ENCODE peak calls at places on chromosomes 4 and X, in five cellular contexts. One of them, this sample, is unnamed.

GRCh38 chr4:46648088-46648744 is 258.3 kb upstream of the GABRA2 start:
- DNase-seq in lower lobe of right lung: no peak
- DNase-seq in right atrium auricular region: no peak
- DNase-seq in tibial nerve: no peak
- DNase-seq in Caco-2: peak; percentile 80
- DNase-seq in this sample: no peak

GRCh38 chr4:179145746-179146530 is 1703.7 kb upstream of the AGA start:
- DNase-seq in lower lobe of right lung: no peak
- DNase-seq in right atrium auricular region: no peak
- DNase-seq in tibial nerve: no peak
- DNase-seq in Caco-2: no peak
- DNase-seq in this sample: no peak

GRCh38 chr4:155787113-155787710 is 28.4 kb downstream of the GUCY1B1 start:
- DNase-seq in lower lobe of right lung: no peak
- DNase-seq in right atrium auricular region: no peak
- DNase-seq in tibial nerve: peak; percentile 24
- DNase-seq in Caco-2: peak; percentile 49
- DNase-seq in this sample: no peak

GRCh38 chr4:155179216-155179615 is 29.2 kb upstream of the NPY2R start:
- DNase-seq in lower lobe of right lung: no peak
- DNase-seq in right atrium auricular region: no peak
- DNase-seq in tibial nerve: no peak
- DNase-seq in Caco-2: no peak
- DNase-seq in this sample: no peak

GRCh38 chr4:37434469-37434868 is 189.9 kb downstream of the NWD2 start:
- DNase-seq in lower lobe of right lung: no peak
- DNase-seq in right atrium auricular region: no peak
- DNase-seq in tibial nerve: no peak
- DNase-seq in Caco-2: peak; percentile 33
- DNase-seq in this sample: no peak

GRCh38 chr4:108168213-108168671 is 490 bp downstream of the LEF1 start:
- DNase-seq in lower lobe of right lung: no peak
- DNase-seq in right atrium auricular region: no peak
- DNase-seq in tibial nerve: no peak
- DNase-seq in Caco-2: no peak
- DNase-seq in this sample: no peak

GRCh38 chrX:150450519-150451177 is 87.5 kb downstream of the MAMLD1 start:
- DNase-seq in lower lobe of right lung: no peak
- DNase-seq in right atrium auricular region: peak; percentile 32
- DNase-seq in tibial nerve: no peak
- DNase-seq in Caco-2: no peak
- DNase-seq in this sample: no peak

GRCh38 chr4:38177035-38177791 is 217.0 kb downstream of the PTTG2 start:
- DNase-seq in lower lobe of right lung: no peak
- DNase-seq in right atrium auricular region: peak; percentile 75
- DNase-seq in tibial nerve: no peak
- DNase-seq in Caco-2: no peak
- DNase-seq in this sample: no peak

DNA sequence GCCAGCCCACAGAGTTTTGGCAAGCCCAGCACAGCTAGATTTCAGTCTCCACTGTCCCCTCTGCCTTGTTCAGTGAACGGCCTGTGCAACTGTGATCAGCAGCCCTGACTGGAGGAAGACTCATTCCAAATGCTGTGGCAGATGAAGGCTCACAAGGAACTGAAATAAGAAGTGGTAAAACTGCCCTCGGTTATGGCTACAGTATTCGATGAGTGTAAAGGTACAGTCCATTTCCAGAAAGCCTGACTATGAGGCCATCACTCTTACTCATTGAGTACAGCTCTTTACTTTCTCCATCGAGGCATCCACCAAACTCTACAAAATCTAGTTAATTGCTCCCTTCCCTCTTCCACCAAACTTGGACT is 69.1 kb downstream of the RHOH start:
- DNase-seq in lower lobe of right lung: no peak
- DNase-seq in right atrium auricular region: no peak
- DNase-seq in tibial nerve: no peak
- DNase-seq in Caco-2: no peak
- DNase-seq in this sample: no peak
- H3K4me3 ChIP-seq in lower lobe of right lung: no peak overlapping the region
- H3K4me3 ChIP-seq in right atrium auricular region: no peak overlapping the region
- H3K4me3 ChIP-seq in tibial nerve: no peak overlapping the region
- H3K4me3 ChIP-seq in Caco-2: no peak overlapping the region
- H3K4me3 ChIP-seq in this sample: no peak overlapping the region

DNA sequence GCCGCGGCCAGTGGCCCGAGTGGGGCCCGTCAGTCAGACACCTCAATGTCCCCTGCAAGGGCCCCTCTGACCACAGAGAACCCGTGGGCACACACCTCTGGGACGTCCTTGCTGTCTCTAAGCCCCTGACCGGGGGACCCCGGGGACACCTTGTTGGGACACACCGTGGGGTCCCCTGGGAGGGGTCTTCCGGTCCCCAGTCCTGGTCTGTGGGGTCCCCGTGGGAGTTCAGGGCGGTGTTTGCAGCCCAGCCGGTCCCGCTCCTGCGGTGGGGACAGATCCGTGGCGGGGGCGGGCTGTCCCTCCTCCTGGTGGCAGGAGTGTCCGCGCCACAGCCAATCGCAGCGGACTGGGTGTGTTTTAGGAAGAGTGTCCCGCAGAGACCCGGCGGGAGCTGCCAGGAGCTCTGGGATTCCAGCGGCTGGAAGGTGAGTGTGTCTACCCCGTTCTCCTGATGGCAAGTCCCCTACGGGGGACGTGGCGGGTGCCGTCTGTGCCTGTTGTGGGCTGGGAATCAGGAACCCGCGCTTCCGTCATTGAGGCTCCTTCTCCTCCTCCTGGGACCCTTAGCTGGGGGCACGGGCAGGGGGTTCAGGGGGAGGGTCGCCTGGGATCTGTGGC is 5.1 kb upstream of the PLCXD1 start:
- DNase-seq in lower lobe of right lung: peak; percentile 92
- DNase-seq in right atrium auricular region: peak; percentile 78
- DNase-seq in tibial nerve: peak; percentile 69
- DNase-seq in Caco-2: peak; percentile 84
- DNase-seq in this sample: peak; percentile 19
- TF ChIP-seq CTCF in lower lobe of right lung: no peak
- TF ChIP-seq CTCF in right atrium auricular region: no peak
- TF ChIP-seq CTCF in tibial nerve: no peak
- TF ChIP-seq CTCF in Caco-2: peak; percentile 11
- TF ChIP-seq CTCF in this sample: no peak

GRCh38 chr4:89469512-89469911 is 161.9 kb upstream of the GPRIN3 start:
- DNase-seq in lower lobe of right lung: no peak
- DNase-seq in right atrium auricular region: no peak
- DNase-seq in tibial nerve: no peak
- DNase-seq in Caco-2: no peak
- DNase-seq in this sample: no peak
- H3K4me3 ChIP-seq in lower lobe of right lung: no peak overlapping the region
- H3K4me3 ChIP-seq in right atrium auricular region: no peak overlapping the region
- H3K4me3 ChIP-seq in tibial nerve: no peak overlapping the region
- H3K4me3 ChIP-seq in Caco-2: no peak overlapping the region
- H3K4me3 ChIP-seq in this sample: no peak overlapping the region

DNA sequence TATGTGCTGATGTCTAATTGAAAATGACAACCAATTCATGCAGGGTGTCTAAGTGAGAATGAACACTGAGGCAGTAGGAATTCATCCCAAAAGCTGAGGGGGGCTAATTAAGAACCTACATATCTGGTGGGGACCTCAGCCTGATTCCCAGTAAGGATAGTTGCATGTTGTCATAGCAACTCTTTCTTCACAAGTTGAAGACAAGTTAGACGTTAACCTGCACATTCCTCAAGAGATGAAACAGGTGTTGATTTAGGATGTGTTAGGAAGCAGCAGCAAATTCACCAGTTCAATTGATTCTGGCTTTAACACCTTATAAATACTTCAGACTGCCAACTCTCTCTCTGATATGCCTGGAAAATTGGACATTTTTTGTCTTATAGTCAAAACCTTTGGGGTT is 7.3 kb downstream of the FNIP2 start:
- DNase-seq in lower lobe of right lung: no peak
- DNase-seq in right atrium auricular region: no peak
- DNase-seq in tibial nerve: no peak
- DNase-seq in Caco-2: no peak
- DNase-seq in this sample: no peak
- TF ChIP-seq CTCF in lower lobe of right lung: no peak
- TF ChIP-seq CTCF in right atrium auricular region: no peak
- TF ChIP-seq CTCF in tibial nerve: no peak
- TF ChIP-seq CTCF in Caco-2: no peak
- TF ChIP-seq CTCF in this sample: no peak

DNA sequence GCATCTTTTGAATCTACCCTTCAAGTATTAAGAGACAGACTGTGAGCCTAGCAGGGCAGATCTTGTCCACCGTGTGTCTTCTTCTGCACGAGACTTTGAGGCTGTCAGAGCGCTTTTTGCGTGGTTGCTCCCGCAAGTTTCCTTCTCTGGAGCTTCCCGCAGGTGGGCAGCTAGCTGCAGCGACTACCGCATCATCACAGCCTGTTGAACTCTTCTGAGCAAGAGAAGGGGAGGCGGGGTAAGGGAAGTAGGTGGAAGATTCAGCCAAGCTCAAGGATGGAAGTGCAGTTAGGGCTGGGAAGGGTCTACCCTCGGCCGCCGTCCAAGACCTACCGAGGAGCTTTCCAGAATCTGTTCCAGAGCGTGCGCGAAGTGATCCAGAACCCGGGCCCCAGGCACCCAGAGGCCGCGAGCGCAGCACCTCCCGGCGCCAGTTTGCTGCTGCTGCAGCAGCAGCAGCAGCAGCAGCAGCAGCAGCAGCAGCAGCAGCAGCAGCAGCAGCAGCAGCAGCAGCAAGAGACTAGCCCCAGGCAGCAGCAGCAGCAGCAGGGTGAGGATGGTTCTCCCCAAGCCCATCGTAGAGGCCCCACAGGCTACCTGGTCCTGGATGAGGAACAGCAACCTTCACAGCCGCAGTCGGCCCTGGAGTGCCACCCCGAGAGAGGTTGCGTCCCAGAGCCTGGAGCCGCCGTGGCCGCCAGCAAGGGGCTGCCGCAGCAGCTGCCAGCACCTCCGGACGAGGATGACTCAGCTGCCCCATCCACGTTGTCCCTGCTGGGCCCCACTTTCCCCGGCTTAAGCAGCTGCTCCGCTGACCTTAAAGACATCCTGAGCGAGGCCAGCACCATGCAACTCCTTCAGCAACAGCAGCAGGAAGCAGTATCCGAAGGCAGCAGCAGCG is 1.3 kb downstream of the AR start:
- DNase-seq in lower lobe of right lung: peak; percentile 34
- DNase-seq in right atrium auricular region: no peak
- DNase-seq in tibial nerve: no peak
- DNase-seq in Caco-2: no peak
- DNase-seq in this sample: no peak
- H3K4me3 ChIP-seq in lower lobe of right lung: peak overlapping the region; percentile 50
- H3K4me3 ChIP-seq in right atrium auricular region: peak overlapping the region; percentile 49
- H3K4me3 ChIP-seq in tibial nerve: peak overlapping the region; percentile 39
- H3K4me3 ChIP-seq in Caco-2: peak overlapping the region; percentile 42
- H3K4me3 ChIP-seq in this sample: peak overlapping the region; percentile 68

DNA sequence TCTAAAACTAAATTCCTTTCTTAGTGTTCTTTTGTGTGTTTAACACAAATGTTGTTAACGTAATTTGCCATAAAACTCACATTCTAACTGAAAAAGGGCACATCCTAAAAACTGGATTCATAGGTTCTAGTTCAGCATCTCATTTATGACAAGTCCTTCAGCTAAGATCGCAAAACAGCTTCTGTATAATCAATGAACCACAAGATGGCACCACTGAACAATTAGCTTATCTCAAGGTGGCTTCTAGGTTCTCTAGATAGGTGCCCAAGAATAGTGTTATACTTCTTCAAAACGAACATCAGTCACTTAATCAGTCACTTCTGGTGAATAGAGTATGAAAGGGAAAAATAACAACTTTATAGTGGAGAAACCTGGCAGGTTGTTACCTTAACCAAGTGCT is 54.3 kb downstream of the NRK start:
- DNase-seq in lower lobe of right lung: no peak
- DNase-seq in right atrium auricular region: no peak
- DNase-seq in tibial nerve: no peak
- DNase-seq in Caco-2: peak; percentile 7
- DNase-seq in this sample: no peak
- TF ChIP-seq CTCF in lower lobe of right lung: no peak
- TF ChIP-seq CTCF in right atrium auricular region: no peak
- TF ChIP-seq CTCF in tibial nerve: no peak
- TF ChIP-seq CTCF in Caco-2: peak; percentile 9
- TF ChIP-seq CTCF in this sample: no peak

GRCh38 chr4:142976482-142976881 is 130.4 kb upstream of the INPP4B start:
- DNase-seq in lower lobe of right lung: no peak
- DNase-seq in right atrium auricular region: no peak
- DNase-seq in tibial nerve: no peak
- DNase-seq in Caco-2: no peak
- DNase-seq in this sample: no peak
- H3K4me3 ChIP-seq in lower lobe of right lung: no peak overlapping the region
- H3K4me3 ChIP-seq in right atrium auricular region: no peak overlapping the region
- H3K4me3 ChIP-seq in tibial nerve: no peak overlapping the region
- H3K4me3 ChIP-seq in Caco-2: no peak overlapping the region
- H3K4me3 ChIP-seq in this sample: no peak overlapping the region

GRCh38 chr4:147596377-147596776 is 20.8 kb upstream of the TMEM184C start:
- DNase-seq in lower lobe of right lung: no peak
- DNase-seq in right atrium auricular region: no peak
- DNase-seq in tibial nerve: no peak
- DNase-seq in Caco-2: no peak
- DNase-seq in this sample: no peak
- TF ChIP-seq CTCF in lower lobe of right lung: no peak
- TF ChIP-seq CTCF in right atrium auricular region: no peak
- TF ChIP-seq CTCF in tibial nerve: no peak
- TF ChIP-seq CTCF in Caco-2: no peak
- TF ChIP-seq CTCF in this sample: no peak

GRCh38 chr4:138218976-138219375 is 23.2 kb downstream of the SLC7A11 start:
- DNase-seq in lower lobe of right lung: no peak
- DNase-seq in right atrium auricular region: no peak
- DNase-seq in tibial nerve: no peak
- DNase-seq in Caco-2: no peak
- DNase-seq in this sample: no peak
- H3K4me3 ChIP-seq in lower lobe of right lung: no peak overlapping the region
- H3K4me3 ChIP-seq in right atrium auricular region: no peak overlapping the region
- H3K4me3 ChIP-seq in tibial nerve: no peak overlapping the region
- H3K4me3 ChIP-seq in Caco-2: no peak overlapping the region
- H3K4me3 ChIP-seq in this sample: no peak overlapping the region

DNA sequence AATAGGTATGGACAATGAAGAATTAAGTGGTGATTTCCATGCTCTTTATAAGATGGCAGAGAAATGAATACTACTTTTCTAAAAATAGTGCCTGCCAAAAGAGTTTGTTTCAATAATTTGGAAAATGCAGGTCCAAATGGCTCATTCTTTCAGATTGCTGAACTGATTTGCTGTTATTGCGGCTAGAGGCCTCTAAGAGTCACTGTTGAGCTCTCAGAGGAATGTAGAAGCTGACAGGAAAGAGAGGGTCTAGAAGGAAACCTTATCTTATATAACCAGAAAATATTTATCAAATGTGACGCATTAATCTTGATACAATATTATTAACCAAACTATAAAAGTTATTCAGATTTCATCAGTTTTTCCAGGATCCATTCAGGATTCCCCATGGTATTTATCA is 65.7 kb upstream of the PAGE1 start:
- DNase-seq in lower lobe of right lung: no peak
- DNase-seq in right atrium auricular region: no peak
- DNase-seq in tibial nerve: no peak
- DNase-seq in Caco-2: peak; percentile 5
- DNase-seq in this sample: no peak
- TF ChIP-seq CTCF in lower lobe of right lung: peak; percentile 53
- TF ChIP-seq CTCF in right atrium auricular region: peak; percentile 56
- TF ChIP-seq CTCF in tibial nerve: peak; percentile 39
- TF ChIP-seq CTCF in Caco-2: no peak
- TF ChIP-seq CTCF in this sample: peak; percentile 18

This sample was measured in ascending aorta.